ENCODE peak calls at places on chromosomes 7 and 10, in nine cellular contexts. One of them, this sample, is unnamed.

GRCh38 chr10:30736685-30737232 is 107.2 kb upstream of the LYZL2 start:
- DNase-seq in HFF-Myc: peak; percentile 99
- DNase-seq in amniotic stem cell: peak; percentile 95
- DNase-seq in retina: no peak
- DNase-seq in stimulated activated CD8-positive, alpha-beta memory T cell treated with anti-CD3 and anti-CD28 coated beads, Interleukin-2, amount 100 ng/mL, for 1 hour: no peak
- DNase-seq in spleen: no peak
- DNase-seq in sigmoid colon: peak; percentile 95
- DNase-seq in left kidney: no peak
- DNase-seq in activated T-cell treated with anti-CD3 and anti-CD28 coated beads for 1 hour: no peak
- DNase-seq in this sample: peak; percentile 92

GRCh38 chr7:127207806-127208205 is 44.9 kb downstream of the GRM8 start:
- DNase-seq in spleen: no peak
- DNase-seq in amniotic stem cell: no peak
- DNase-seq in left kidney: no peak
- DNase-seq in HFF-Myc: no peak
- DNase-seq in retina: no peak
- DNase-seq in stimulated activated CD8-positive, alpha-beta memory T cell treated with anti-CD3 and anti-CD28 coated beads, Interleukin-2, amount 100 ng/mL, for 1 hour: no peak
- DNase-seq in activated T-cell treated with anti-CD3 and anti-CD28 coated beads for 1 hour: no peak
- DNase-seq in sigmoid colon: no peak
- DNase-seq in this sample: no peak

GRCh38 chr7:74032624-74033371 is 4.8 kb downstream of the ELN start:
- DNase-seq in sigmoid colon: no peak
- DNase-seq in amniotic stem cell: no peak
- DNase-seq in stimulated activated CD8-positive, alpha-beta memory T cell treated with anti-CD3 and anti-CD28 coated beads, Interleukin-2, amount 100 ng/mL, for 1 hour: no peak
- DNase-seq in spleen: no peak
- DNase-seq in HFF-Myc: no peak
- DNase-seq in retina: no peak
- DNase-seq in left kidney: no peak
- DNase-seq in activated T-cell treated with anti-CD3 and anti-CD28 coated beads for 1 hour: no peak
- DNase-seq in this sample: no peak

GRCh38 chr7:7103343-7104313 is 78.7 kb upstream of the C1GALT1 start:
- DNase-seq in sigmoid colon: no peak
- DNase-seq in left kidney: peak; percentile 63
- DNase-seq in activated T-cell treated with anti-CD3 and anti-CD28 coated beads for 1 hour: no peak
- DNase-seq in HFF-Myc: peak; percentile 32
- DNase-seq in amniotic stem cell: peak; percentile 20
- DNase-seq in stimulated activated CD8-positive, alpha-beta memory T cell treated with anti-CD3 and anti-CD28 coated beads, Interleukin-2, amount 100 ng/mL, for 1 hour: no peak
- DNase-seq in retina: peak; percentile 27
- DNase-seq in spleen: peak; percentile 70
- DNase-seq in this sample: peak; percentile 77

GRCh38 chr10:69086131-69086530 is 1.8 kb upstream of the SRGN start:
- DNase-seq in sigmoid colon: no peak
- DNase-seq in HFF-Myc: no peak
- DNase-seq in spleen: no peak
- DNase-seq in amniotic stem cell: no peak
- DNase-seq in stimulated activated CD8-positive, alpha-beta memory T cell treated with anti-CD3 and anti-CD28 coated beads, Interleukin-2, amount 100 ng/mL, for 1 hour: no peak
- DNase-seq in left kidney: no peak
- DNase-seq in activated T-cell treated with anti-CD3 and anti-CD28 coated beads for 1 hour: no peak
- DNase-seq in retina: no peak
- DNase-seq in this sample: peak; percentile 29

GRCh38 chr10:45373783-45374450 is at the start of gene ALOX5:
- DNase-seq in stimulated activated CD8-positive, alpha-beta memory T cell treated with anti-CD3 and anti-CD28 coated beads, Interleukin-2, amount 100 ng/mL, for 1 hour: peak; percentile 16
- DNase-seq in amniotic stem cell: no peak
- DNase-seq in activated T-cell treated with anti-CD3 and anti-CD28 coated beads for 1 hour: no peak
- DNase-seq in spleen: peak; percentile 95
- DNase-seq in sigmoid colon: no peak
- DNase-seq in HFF-Myc: no peak
- DNase-seq in retina: peak; percentile 66
- DNase-seq in left kidney: peak; percentile 79
- DNase-seq in this sample: no peak

GRCh38 chr10:1373287-1373686 is 317.1 kb downstream of the WDR37 start:
- DNase-seq in activated T-cell treated with anti-CD3 and anti-CD28 coated beads for 1 hour: no peak
- DNase-seq in spleen: no peak
- DNase-seq in HFF-Myc: no peak
- DNase-seq in amniotic stem cell: no peak
- DNase-seq in left kidney: no peak
- DNase-seq in sigmoid colon: no peak
- DNase-seq in retina: no peak
- DNase-seq in stimulated activated CD8-positive, alpha-beta memory T cell treated with anti-CD3 and anti-CD28 coated beads, Interleukin-2, amount 100 ng/mL, for 1 hour: no peak
- DNase-seq in this sample: no peak

GRCh38 chr7:73606801-73607691 is 17.3 kb downstream of the MLXIPL start:
- DNase-seq in left kidney: peak; percentile 92
- DNase-seq in spleen: peak; percentile 91
- DNase-seq in sigmoid colon: no peak
- DNase-seq in amniotic stem cell: no peak
- DNase-seq in retina: peak; percentile 88
- DNase-seq in HFF-Myc: no peak
- DNase-seq in activated T-cell treated with anti-CD3 and anti-CD28 coated beads for 1 hour: peak; percentile 74
- DNase-seq in stimulated activated CD8-positive, alpha-beta memory T cell treated with anti-CD3 and anti-CD28 coated beads, Interleukin-2, amount 100 ng/mL, for 1 hour: peak; percentile 35
- DNase-seq in this sample: peak; percentile 80

GRCh38 chr10:33743429-33743857 is 409.0 kb upstream of the NRP1 start:
- DNase-seq in spleen: no peak
- DNase-seq in HFF-Myc: no peak
- DNase-seq in amniotic stem cell: no peak
- DNase-seq in retina: no peak
- DNase-seq in stimulated activated CD8-positive, alpha-beta memory T cell treated with anti-CD3 and anti-CD28 coated beads, Interleukin-2, amount 100 ng/mL, for 1 hour: no peak
- DNase-seq in sigmoid colon: no peak
- DNase-seq in activated T-cell treated with anti-CD3 and anti-CD28 coated beads for 1 hour: no peak
- DNase-seq in left kidney: no peak
- DNase-seq in this sample: no peak

GRCh38 chr10:99279626-99280111 is 44.0 kb upstream of the HPSE2 start:
- DNase-seq in sigmoid colon: no peak
- DNase-seq in amniotic stem cell: no peak
- DNase-seq in left kidney: peak; percentile 56
- DNase-seq in spleen: no peak
- DNase-seq in retina: no peak
- DNase-seq in activated T-cell treated with anti-CD3 and anti-CD28 coated beads for 1 hour: no peak
- DNase-seq in HFF-Myc: peak; percentile 75
- DNase-seq in stimulated activated CD8-positive, alpha-beta memory T cell treated with anti-CD3 and anti-CD28 coated beads, Interleukin-2, amount 100 ng/mL, for 1 hour: no peak
- DNase-seq in this sample: peak; percentile 11

GRCh38 chr10:14010083-14010551 is 320.6 kb downstream of the FRMD4A start:
- DNase-seq in left kidney: peak; percentile 85
- DNase-seq in sigmoid colon: no peak
- DNase-seq in amniotic stem cell: no peak
- DNase-seq in stimulated activated CD8-positive, alpha-beta memory T cell treated with anti-CD3 and anti-CD28 coated beads, Interleukin-2, amount 100 ng/mL, for 1 hour: no peak
- DNase-seq in retina: peak; percentile 61
- DNase-seq in activated T-cell treated with anti-CD3 and anti-CD28 coated beads for 1 hour: no peak
- DNase-seq in spleen: no peak
- DNase-seq in HFF-Myc: peak; percentile 80
- DNase-seq in this sample: peak; percentile 75

GRCh38 chr10:80408198-80409085 is at the start of gene PRXL2A:
- DNase-seq in left kidney: peak; percentile 96
- DNase-seq in HFF-Myc: no peak
- DNase-seq in spleen: peak; percentile 95
- DNase-seq in retina: peak; percentile 95
- DNase-seq in amniotic stem cell: peak; percentile 14
- DNase-seq in activated T-cell treated with anti-CD3 and anti-CD28 coated beads for 1 hour: peak; percentile 71
- DNase-seq in stimulated activated CD8-positive, alpha-beta memory T cell treated with anti-CD3 and anti-CD28 coated beads, Interleukin-2, amount 100 ng/mL, for 1 hour: peak; percentile 66
- DNase-seq in sigmoid colon: peak; percentile 91
- DNase-seq in this sample: peak; percentile 21

GRCh38 chr7:16354573-16354972 is 66.8 kb downstream of the CRPPA start:
- DNase-seq in retina: no peak
- DNase-seq in amniotic stem cell: no peak
- DNase-seq in sigmoid colon: no peak
- DNase-seq in HFF-Myc: no peak
- DNase-seq in stimulated activated CD8-positive, alpha-beta memory T cell treated with anti-CD3 and anti-CD28 coated beads, Interleukin-2, amount 100 ng/mL, for 1 hour: no peak
- DNase-seq in left kidney: no peak
- DNase-seq in spleen: no peak
- DNase-seq in activated T-cell treated with anti-CD3 and anti-CD28 coated beads for 1 hour: no peak
- DNase-seq in this sample: no peak

GRCh38 chr7:24755541-24756416 is 1.5 kb downstream of the GSDME start:
- DNase-seq in sigmoid colon: no peak
- DNase-seq in retina: no peak
- DNase-seq in amniotic stem cell: no peak
- DNase-seq in activated T-cell treated with anti-CD3 and anti-CD28 coated beads for 1 hour: no peak
- DNase-seq in left kidney: no peak
- DNase-seq in stimulated activated CD8-positive, alpha-beta memory T cell treated with anti-CD3 and anti-CD28 coated beads, Interleukin-2, amount 100 ng/mL, for 1 hour: no peak
- DNase-seq in HFF-Myc: no peak
- DNase-seq in spleen: no peak
- DNase-seq in this sample: no peak

GRCh38 chr10:76723781-76724336 is 913.7 kb downstream of the KCNMA1 start:
- DNase-seq in activated T-cell treated with anti-CD3 and anti-CD28 coated beads for 1 hour: no peak
- DNase-seq in sigmoid colon: no peak
- DNase-seq in retina: peak; percentile 71
- DNase-seq in left kidney: no peak
- DNase-seq in stimulated activated CD8-positive, alpha-beta memory T cell treated with anti-CD3 and anti-CD28 coated beads, Interleukin-2, amount 100 ng/mL, for 1 hour: no peak
- DNase-seq in amniotic stem cell: no peak
- DNase-seq in spleen: no peak
- DNase-seq in HFF-Myc: no peak
- DNase-seq in this sample: no peak

GRCh38 chr10:120131183-120131582 is 238.7 kb downstream of the SEC23IP start:
- DNase-seq in activated T-cell treated with anti-CD3 and anti-CD28 coated beads for 1 hour: no peak
- DNase-seq in amniotic stem cell: no peak
- DNase-seq in retina: peak; percentile 40
- DNase-seq in left kidney: peak; percentile 90
- DNase-seq in HFF-Myc: peak; percentile 1
- DNase-seq in spleen: no peak
- DNase-seq in stimulated activated CD8-positive, alpha-beta memory T cell treated with anti-CD3 and anti-CD28 coated beads, Interleukin-2, amount 100 ng/mL, for 1 hour: no peak
- DNase-seq in sigmoid colon: no peak
- DNase-seq in this sample: no peak

GRCh38 chr10:10785627-10786333 is 231.9 kb upstream of the CELF2 start:
- DNase-seq in left kidney: peak; percentile 13
- DNase-seq in stimulated activated CD8-positive, alpha-beta memory T cell treated with anti-CD3 and anti-CD28 coated beads, Interleukin-2, amount 100 ng/mL, for 1 hour: no peak
- DNase-seq in sigmoid colon: no peak
- DNase-seq in spleen: no peak
- DNase-seq in activated T-cell treated with anti-CD3 and anti-CD28 coated beads for 1 hour: no peak
- DNase-seq in amniotic stem cell: no peak
- DNase-seq in HFF-Myc: no peak
- DNase-seq in retina: no peak
- DNase-seq in this sample: peak; percentile 17

This sample was measured in GM03348.